ENCODE peak calls at places on chromosomes 13 and 19, in seven cellular contexts. One of them, this sample, is unnamed.

GRCh38 chr19:42251572-42251990 is 3.3 kb downstream of the ERF start:
- DNase-seq in activated CD8-positive, alpha-beta T cell treated with anti-CD3 and anti-CD28 coated beads for 36 hours: no peak
- DNase-seq in adrenal gland: no peak
- DNase-seq in WTC11: no peak
- DNase-seq in nephron progenitor cell: no peak
- DNase-seq in tibial nerve: no peak
- DNase-seq in AG09319: no peak
- DNase-seq in this sample: no peak

GRCh38 chr19:19515764-19516519 is at the start of gene NDUFA13:
- DNase-seq in activated CD8-positive, alpha-beta T cell treated with anti-CD3 and anti-CD28 coated beads for 36 hours: peak; percentile 96
- DNase-seq in adrenal gland: peak; percentile 90
- DNase-seq in WTC11: peak; percentile 95
- DNase-seq in nephron progenitor cell: peak; percentile 96
- DNase-seq in tibial nerve: peak; percentile 90
- DNase-seq in AG09319: peak; percentile 70
- DNase-seq in this sample: peak; percentile 97

GRCh38 chr13:41145136-41145908 is 12.7 kb upstream of the KBTBD6 start:
- DNase-seq in activated CD8-positive, alpha-beta T cell treated with anti-CD3 and anti-CD28 coated beads for 36 hours: no peak
- DNase-seq in adrenal gland: no peak
- DNase-seq in WTC11: no peak
- DNase-seq in nephron progenitor cell: no peak
- DNase-seq in tibial nerve: no peak
- DNase-seq in AG09319: no peak
- DNase-seq in this sample: no peak

GRCh38 chr19:28466107-28467045 is 746.6 kb downstream of the UQCRFS1 start:
- DNase-seq in activated CD8-positive, alpha-beta T cell treated with anti-CD3 and anti-CD28 coated beads for 36 hours: peak; percentile 84
- DNase-seq in adrenal gland: peak; percentile 64
- DNase-seq in WTC11: peak; percentile 79
- DNase-seq in nephron progenitor cell: peak; percentile 84
- DNase-seq in tibial nerve: peak; percentile 26
- DNase-seq in AG09319: peak; percentile 19
- DNase-seq in this sample: no peak

GRCh38 chr13:101325423-101325822 is 90.9 kb downstream of the NALCN start:
- DNase-seq in activated CD8-positive, alpha-beta T cell treated with anti-CD3 and anti-CD28 coated beads for 36 hours: no peak
- DNase-seq in adrenal gland: no peak
- DNase-seq in WTC11: no peak
- DNase-seq in nephron progenitor cell: no peak
- DNase-seq in tibial nerve: no peak
- DNase-seq in AG09319: no peak
- DNase-seq in this sample: no peak

GRCh38 chr19:19417618-19418270 is 12.3 kb downstream of the GATAD2A start:
- DNase-seq in activated CD8-positive, alpha-beta T cell treated with anti-CD3 and anti-CD28 coated beads for 36 hours: peak; percentile 14
- DNase-seq in adrenal gland: peak; percentile 68
- DNase-seq in WTC11: no peak
- DNase-seq in nephron progenitor cell: no peak
- DNase-seq in tibial nerve: no peak
- DNase-seq in AG09319: no peak
- DNase-seq in this sample: no peak

GRCh38 chr13:100870898-100871297 is 196.3 kb upstream of the TMTC4 start:
- DNase-seq in activated CD8-positive, alpha-beta T cell treated with anti-CD3 and anti-CD28 coated beads for 36 hours: no peak
- DNase-seq in adrenal gland: no peak
- DNase-seq in WTC11: no peak
- DNase-seq in nephron progenitor cell: no peak
- DNase-seq in tibial nerve: no peak
- DNase-seq in AG09319: no peak
- DNase-seq in this sample: no peak

GRCh38 chr13:49976314-49977258 is 20.3 kb upstream of the TRIM13 start:
- DNase-seq in activated CD8-positive, alpha-beta T cell treated with anti-CD3 and anti-CD28 coated beads for 36 hours: peak; percentile 83
- DNase-seq in adrenal gland: peak; percentile 39
- DNase-seq in WTC11: peak; percentile 76
- DNase-seq in nephron progenitor cell: peak; percentile 77
- DNase-seq in tibial nerve: peak; percentile 65
- DNase-seq in AG09319: peak; percentile 37
- DNase-seq in this sample: peak; percentile 86

GRCh38 chr13:47831265-47831664 is 169.8 kb downstream of the SUCLA2 start:
- DNase-seq in activated CD8-positive, alpha-beta T cell treated with anti-CD3 and anti-CD28 coated beads for 36 hours: no peak
- DNase-seq in adrenal gland: no peak
- DNase-seq in WTC11: no peak
- DNase-seq in nephron progenitor cell: no peak
- DNase-seq in tibial nerve: no peak
- DNase-seq in AG09319: no peak
- DNase-seq in this sample: no peak

GRCh38 chr13:100230813-100231575 is 142.1 kb downstream of the PCCA start:
- DNase-seq in activated CD8-positive, alpha-beta T cell treated with anti-CD3 and anti-CD28 coated beads for 36 hours: no peak
- DNase-seq in adrenal gland: no peak
- DNase-seq in WTC11: no peak
- DNase-seq in nephron progenitor cell: no peak
- DNase-seq in tibial nerve: no peak
- DNase-seq in AG09319: no peak
- DNase-seq in this sample: no peak

GRCh38 chr13:90723381-90723780 is 624.1 kb upstream of the MIR17HG start:
- DNase-seq in activated CD8-positive, alpha-beta T cell treated with anti-CD3 and anti-CD28 coated beads for 36 hours: no peak
- DNase-seq in adrenal gland: no peak
- DNase-seq in WTC11: no peak
- DNase-seq in nephron progenitor cell: no peak
- DNase-seq in tibial nerve: no peak
- DNase-seq in AG09319: no peak
- DNase-seq in this sample: no peak

GRCh38 chr13:22135446-22135845 is 464.6 kb downstream of the FGF9 start:
- DNase-seq in activated CD8-positive, alpha-beta T cell treated with anti-CD3 and anti-CD28 coated beads for 36 hours: no peak
- DNase-seq in adrenal gland: no peak
- DNase-seq in WTC11: no peak
- DNase-seq in nephron progenitor cell: no peak
- DNase-seq in tibial nerve: no peak
- DNase-seq in AG09319: no peak
- DNase-seq in this sample: no peak

GRCh38 chr19:3606690-3607289 is at the start of gene TBXA2R:
- DNase-seq in activated CD8-positive, alpha-beta T cell treated with anti-CD3 and anti-CD28 coated beads for 36 hours: peak; percentile 83
- DNase-seq in adrenal gland: peak; percentile 78
- DNase-seq in WTC11: peak; percentile 77
- DNase-seq in nephron progenitor cell: peak; percentile 85
- DNase-seq in tibial nerve: peak; percentile 78
- DNase-seq in AG09319: no peak
- DNase-seq in this sample: no peak

DNA sequence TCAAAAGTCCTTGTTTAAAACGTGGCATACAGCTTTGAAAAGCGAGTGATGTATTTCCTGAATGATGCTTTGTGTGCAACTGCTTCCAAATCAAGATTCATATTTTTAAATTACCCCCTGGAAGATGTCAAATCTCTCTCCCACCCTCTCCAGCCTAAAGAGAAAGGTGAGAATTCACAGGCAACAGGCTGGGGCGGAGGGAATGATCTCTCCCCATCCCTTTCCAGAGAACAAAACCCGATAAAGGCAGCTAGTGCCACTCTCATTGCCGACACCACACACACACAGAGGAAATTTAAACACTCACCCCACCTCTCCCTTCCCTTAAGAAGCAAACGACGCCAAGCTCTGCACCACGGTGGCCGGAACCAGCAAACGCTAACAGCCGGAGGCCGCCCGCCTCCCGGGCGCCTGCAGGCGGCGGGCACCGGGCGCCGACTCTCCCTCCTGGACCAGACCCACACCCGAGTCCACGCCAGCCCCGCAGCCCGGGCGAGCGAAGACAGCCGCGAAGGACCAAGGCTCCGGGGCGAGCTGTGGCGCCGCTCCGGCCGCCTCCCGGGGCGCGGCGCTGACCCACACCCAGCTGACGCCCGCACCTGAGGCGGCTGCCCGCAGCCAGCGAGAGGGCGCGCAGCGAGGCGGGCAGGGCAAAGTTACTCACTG is 485 bp downstream of the LNX2 start:
- DNase-seq in activated CD8-positive, alpha-beta T cell treated with anti-CD3 and anti-CD28 coated beads for 36 hours: peak; percentile 52
- DNase-seq in adrenal gland: peak; percentile 36
- DNase-seq in WTC11: no peak
- DNase-seq in nephron progenitor cell: no peak
- DNase-seq in tibial nerve: peak; percentile 15
- DNase-seq in AG09319: no peak
- DNase-seq in this sample: peak; percentile 87
- TF ChIP-seq CTCF in activated CD8-positive, alpha-beta T cell treated with anti-CD3 and anti-CD28 coated beads for 36 hours: peak; percentile 42
- TF ChIP-seq CTCF in adrenal gland: peak; percentile 54
- TF ChIP-seq CTCF in WTC11: no peak
- TF ChIP-seq CTCF in nephron progenitor cell: no peak
- TF ChIP-seq CTCF in tibial nerve: peak; percentile 64
- TF ChIP-seq CTCF in AG09319: peak; percentile 23
- TF ChIP-seq CTCF in this sample: peak; percentile 42

DNA sequence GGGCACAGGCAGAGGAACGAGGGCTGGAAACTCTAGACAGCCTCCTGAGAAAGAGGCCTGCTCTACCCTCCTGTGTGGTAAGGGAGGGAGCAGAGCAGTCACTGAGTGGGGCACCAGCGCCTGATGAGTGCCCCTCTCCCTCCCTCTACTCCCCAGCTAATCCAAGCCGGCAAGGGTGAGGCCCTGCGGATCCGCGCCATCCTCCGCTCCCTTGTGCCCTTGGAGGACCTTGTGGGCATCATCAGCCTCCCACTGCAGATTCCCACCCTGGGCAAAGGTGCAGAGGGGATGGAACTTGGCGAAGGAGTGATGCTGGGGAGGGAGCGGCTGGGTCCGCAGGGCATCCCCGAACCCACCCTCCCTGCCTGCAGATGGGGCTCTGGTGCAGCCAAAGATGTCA is 67.0 kb downstream of the RYR1 start:
- DNase-seq in activated CD8-positive, alpha-beta T cell treated with anti-CD3 and anti-CD28 coated beads for 36 hours: no peak
- DNase-seq in adrenal gland: no peak
- DNase-seq in WTC11: no peak
- DNase-seq in nephron progenitor cell: no peak
- DNase-seq in tibial nerve: no peak
- DNase-seq in AG09319: no peak
- DNase-seq in this sample: no peak
- TF ChIP-seq CTCF in activated CD8-positive, alpha-beta T cell treated with anti-CD3 and anti-CD28 coated beads for 36 hours: no peak
- TF ChIP-seq CTCF in adrenal gland: no peak
- TF ChIP-seq CTCF in WTC11: no peak
- TF ChIP-seq CTCF in nephron progenitor cell: no peak
- TF ChIP-seq CTCF in tibial nerve: no peak
- TF ChIP-seq CTCF in AG09319: no peak
- TF ChIP-seq CTCF in this sample: no peak

GRCh38 chr19:57351867-57352266 is 796 bp downstream of the ZNF304 start:
- DNase-seq in activated CD8-positive, alpha-beta T cell treated with anti-CD3 and anti-CD28 coated beads for 36 hours: peak; percentile 7
- DNase-seq in adrenal gland: no peak
- DNase-seq in WTC11: no peak
- DNase-seq in nephron progenitor cell: no peak
- DNase-seq in tibial nerve: no peak
- DNase-seq in AG09319: no peak
- DNase-seq in this sample: no peak
- TF ChIP-seq CTCF in activated CD8-positive, alpha-beta T cell treated with anti-CD3 and anti-CD28 coated beads for 36 hours: no peak
- TF ChIP-seq CTCF in adrenal gland: no peak
- TF ChIP-seq CTCF in WTC11: no peak
- TF ChIP-seq CTCF in nephron progenitor cell: no peak
- TF ChIP-seq CTCF in tibial nerve: no peak
- TF ChIP-seq CTCF in AG09319: no peak
- TF ChIP-seq CTCF in this sample: no peak

DNA sequence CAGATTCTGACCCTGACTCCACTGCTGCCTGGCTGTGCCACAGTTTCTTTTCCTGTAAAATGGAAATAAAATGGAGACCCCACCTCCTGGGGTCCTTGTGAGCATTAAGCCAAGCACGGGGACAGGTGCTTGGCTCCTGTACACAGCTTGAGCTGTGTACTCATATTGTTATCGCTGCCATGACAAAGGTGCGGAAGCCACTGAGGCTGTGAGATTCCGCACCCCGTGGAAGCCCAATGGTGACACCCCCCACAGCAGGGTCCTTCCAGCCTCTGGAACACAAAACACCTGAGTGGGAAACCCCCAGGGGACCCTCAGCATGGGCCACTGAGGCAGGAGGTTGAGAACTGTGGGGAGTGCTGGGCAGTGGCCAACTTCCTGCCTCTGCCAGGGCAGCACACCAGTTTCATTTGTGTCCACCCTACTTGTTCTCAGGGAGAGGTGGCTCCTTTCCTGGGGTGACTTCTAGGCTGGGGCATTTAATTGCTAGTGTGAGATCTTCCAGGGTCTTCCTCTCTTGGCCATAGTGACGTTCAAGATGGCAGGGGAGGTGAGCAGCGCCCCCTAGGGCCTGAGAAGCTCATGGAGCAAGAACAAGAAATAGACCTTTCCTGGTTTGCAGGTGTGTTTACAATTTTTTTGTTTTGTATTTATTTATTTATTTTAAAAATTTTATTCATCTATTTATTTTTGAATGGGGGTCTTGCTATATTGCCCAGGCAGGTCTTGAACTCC is 5.4 kb upstream of the JSRP1 start:
- DNase-seq in activated CD8-positive, alpha-beta T cell treated with anti-CD3 and anti-CD28 coated beads for 36 hours: peak; percentile 84
- DNase-seq in adrenal gland: no peak
- DNase-seq in WTC11: peak; percentile 74
- DNase-seq in nephron progenitor cell: no peak
- DNase-seq in tibial nerve: no peak
- DNase-seq in AG09319: no peak
- DNase-seq in this sample: no peak
- TF ChIP-seq CTCF in activated CD8-positive, alpha-beta T cell treated with anti-CD3 and anti-CD28 coated beads for 36 hours: peak; percentile 92
- TF ChIP-seq CTCF in adrenal gland: peak; percentile 48
- TF ChIP-seq CTCF in WTC11: peak; percentile 75
- TF ChIP-seq CTCF in nephron progenitor cell: peak; percentile 41
- TF ChIP-seq CTCF in tibial nerve: peak; percentile 17
- TF ChIP-seq CTCF in AG09319: peak; percentile 45
- TF ChIP-seq CTCF in this sample: peak; percentile 62

GRCh38 chr19:32971715-32972540 is at the start of the genes CEP89 and FAAP24:
- DNase-seq in activated CD8-positive, alpha-beta T cell treated with anti-CD3 and anti-CD28 coated beads for 36 hours: peak; percentile 99
- DNase-seq in adrenal gland: peak; percentile 99
- DNase-seq in WTC11: peak; percentile 99
- DNase-seq in nephron progenitor cell: peak; percentile 97
- DNase-seq in tibial nerve: peak; percentile 98
- DNase-seq in AG09319: peak; percentile 99
- DNase-seq in this sample: peak; percentile 99
- TF ChIP-seq CTCF in activated CD8-positive, alpha-beta T cell treated with anti-CD3 and anti-CD28 coated beads for 36 hours: no peak
- TF ChIP-seq CTCF in adrenal gland: peak; percentile 39
- TF ChIP-seq CTCF in WTC11: no peak
- TF ChIP-seq CTCF in nephron progenitor cell: no peak
- TF ChIP-seq CTCF in tibial nerve: peak; percentile 61
- TF ChIP-seq CTCF in AG09319: no peak
- TF ChIP-seq CTCF in this sample: no peak

GRCh38 chr13:80965097-80965496 is 624.2 kb upstream of the SPRY2 start:
- DNase-seq in activated CD8-positive, alpha-beta T cell treated with anti-CD3 and anti-CD28 coated beads for 36 hours: no peak
- DNase-seq in adrenal gland: no peak
- DNase-seq in WTC11: no peak
- DNase-seq in nephron progenitor cell: no peak
- DNase-seq in tibial nerve: no peak
- DNase-seq in AG09319: no peak
- DNase-seq in this sample: no peak

GRCh38 chr13:80962173-80962572 is 621.2 kb upstream of the SPRY2 start:
- DNase-seq in activated CD8-positive, alpha-beta T cell treated with anti-CD3 and anti-CD28 coated beads for 36 hours: no peak
- DNase-seq in adrenal gland: no peak
- DNase-seq in WTC11: no peak
- DNase-seq in nephron progenitor cell: no peak
- DNase-seq in tibial nerve: no peak
- DNase-seq in AG09319: no peak
- DNase-seq in this sample: no peak

GRCh38 chr13:80957019-80957650 is 616.2 kb upstream of the SPRY2 start:
- DNase-seq in activated CD8-positive, alpha-beta T cell treated with anti-CD3 and anti-CD28 coated beads for 36 hours: no peak
- DNase-seq in adrenal gland: no peak
- DNase-seq in WTC11: no peak
- DNase-seq in nephron progenitor cell: no peak
- DNase-seq in tibial nerve: no peak
- DNase-seq in AG09319: no peak
- DNase-seq in this sample: no peak

GRCh38 chr13:80962855-80963254 is 621.9 kb upstream of the SPRY2 start:
- DNase-seq in activated CD8-positive, alpha-beta T cell treated with anti-CD3 and anti-CD28 coated beads for 36 hours: no peak
- DNase-seq in adrenal gland: no peak
- DNase-seq in WTC11: no peak
- DNase-seq in nephron progenitor cell: no peak
- DNase-seq in tibial nerve: no peak
- DNase-seq in AG09319: no peak
- DNase-seq in this sample: no peak
- TF ChIP-seq CTCF in activated CD8-positive, alpha-beta T cell treated with anti-CD3 and anti-CD28 coated beads for 36 hours: no peak
- TF ChIP-seq CTCF in adrenal gland: no peak
- TF ChIP-seq CTCF in WTC11: no peak
- TF ChIP-seq CTCF in nephron progenitor cell: no peak
- TF ChIP-seq CTCF in tibial nerve: no peak
- TF ChIP-seq CTCF in AG09319: no peak
- TF ChIP-seq CTCF in this sample: peak; percentile 39